ENCODE peak calls at places on chromosomes 12 and 14, in seven cellular contexts. Q is PC-9; G is A549; F is CD8-positive, alpha-beta memory T cell; Y is dorsolateral prefrontal cortex; A is cardiac muscle cell; P is GM12865. K is an unnamed sample.

GRCh38 chr12:41856228-41856627 is 288.4 kb downstream of the GXYLT1 start:
- DNase-seq in Q (no peak), G (no peak), F (no peak), Y (no peak), A (no peak), P (no peak), K (no peak)

GRCh38 chr12:74415633-74416032 is 122.0 kb upstream of the ATXN7L3B start:
- DNase-seq in Q (no peak), G (peak), F (no peak), Y (no peak), A (peak), P (peak), K (no peak)

GRCh38 chr14:90424686-90425255 is 27.9 kb downstream of the CALM1 start:
- DNase-seq in Q (no peak), G (no peak), F (no peak), Y (no peak), A (no peak), P (no peak), K (no peak)

GRCh38 chr12:27575099-27575779 is 51.2 kb downstream of the PPFIBP1 start:
- DNase-seq in Q (no peak), G (no peak), F (no peak), Y (no peak), A (no peak), P (no peak), K (no peak)

GRCh38 chr12:127998936-127999467 is 268.0 kb upstream of the TMEM132C start:
- DNase-seq in Q (no peak), G (no peak), F (no peak), Y (no peak), A (no peak), P (no peak), K (no peak)

GRCh38 chr12:113897406-113897805 is 68.7 kb downstream of the RBM19 start:
- DNase-seq in Q (no peak), G (no peak), F (no peak), Y (no peak), A (no peak), P (no peak), K (no peak)

GRCh38 chr12:123571343-123571813 is 13.0 kb upstream of the TMED2 start:
- DNase-seq in Q (no peak), G (peak), F (no peak), Y (peak), A (peak), P (no peak), K (peak)

GRCh38 chr14:24232645-24233537 is at the start of gene GMPR2:
- DNase-seq in Q (no peak), G (peak), F (no peak), Y (no peak), A (no peak), P (peak), K (peak)

GRCh38 chr12:102740157-102741032 is 176.6 kb downstream of the PAH start:
- DNase-seq in Q (no peak), G (peak), F (no peak), Y (no peak), A (peak), P (peak), K (no peak)

GRCh38 chr12:52415870-52416750 is 10.0 kb upstream of the KRT82 start:
- DNase-seq in Q (peak), G (no peak), F (no peak), Y (no peak), A (no peak), P (no peak), K (no peak)

GRCh38 chr12:80709811-80710726 is 2.6 kb downstream of the MYF6 start:
- DNase-seq in Q (no peak), G (no peak), F (no peak), Y (no peak), A (peak), P (peak), K (no peak)

GRCh38 chr12:128660532-128661215 is 163.1 kb downstream of the SLC15A4 start:
- DNase-seq in Q (no peak), G (no peak), F (no peak), Y (no peak), A (no peak), P (no peak), K (no peak)

GRCh38 chr14:29030121-29030520 is 263.5 kb downstream of the FOXG1 start:
- DNase-seq in Q (no peak), G (no peak), F (no peak), Y (no peak), A (no peak), P (no peak), K (no peak)

GRCh38 chr14:29030970-29031369 is 264.4 kb downstream of the FOXG1 start:
- DNase-seq in Q (no peak), G (no peak), F (no peak), Y (no peak), A (no peak), P (no peak), K (no peak)

GRCh38 chr14:29028973-29029582 is 262.5 kb downstream of the FOXG1 start:
- DNase-seq in Q (no peak), G (no peak), F (no peak), Y (no peak), A (no peak), P (no peak), K (peak)
- H3K4me3 ChIP-seq in Q (no peak), G (no peak), F (no peak), Y (no peak), A (no peak), P (no peak), K (no peak)

GRCh38 chr14:105168979-105169507 is 467 bp upstream of the JAG2 start:
- DNase-seq in Q (no peak), G (peak), F (peak), Y (no peak), A (peak), P (peak), K (peak)

GRCh38 chr14:105168093-105168420 is 519 bp downstream of the JAG2 start:
- DNase-seq in Q (no peak), G (no peak), F (no peak), Y (no peak), A (no peak), P (no peak), K (no peak)

GRCh38 chr14:105171004-105171673 is 2.6 kb upstream of the JAG2 start:
- DNase-seq in Q (no peak), G (no peak), F (no peak), Y (no peak), A (peak), P (no peak), K (no peak)

GRCh38 chr14:105168496-105168978 is at the start of gene JAG2:
- DNase-seq in Q (no peak), G (peak), F (peak), Y (peak), A (peak), P (peak), K (peak)

GRCh38 chr14:105169776-105170655 is 1.4 kb upstream of the JAG2 start:
- DNase-seq in Q (no peak), G (no peak), F (no peak), Y (no peak), A (no peak), P (no peak), K (peak)
- H3K4me3 ChIP-seq in Q (no peak), G (no peak), F (no peak), Y (no peak), A (no peak), P (no peak), K (no peak)

DNA sequence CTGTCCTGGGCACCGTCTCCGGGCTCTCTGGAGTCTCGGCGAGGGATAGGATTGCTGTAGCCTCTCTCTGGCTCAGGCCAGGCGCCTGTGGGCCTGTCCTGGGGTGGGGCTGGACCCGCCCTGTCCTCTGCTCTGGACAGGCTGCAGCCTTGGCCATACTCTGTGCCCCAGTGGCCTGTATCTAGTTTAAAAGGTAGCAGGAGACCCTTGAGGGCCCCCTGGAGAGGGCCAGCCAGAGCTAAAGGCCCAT is 1.8 kb downstream of the KIF26A start:
- DNase-seq in Q (no peak), G (no peak), F (no peak), Y (no peak), A (no peak), P (no peak), K (no peak)
- H3K4me3 ChIP-seq in Q (no peak), G (no peak), F (no peak), Y (no peak), A (peak), P (no peak), K (peak)

GRCh38 chr14:52219488-52220084 is 47.9 kb upstream of the PTGDR start:
- DNase-seq in Q (no peak), G (no peak), F (no peak), Y (no peak), A (no peak), P (no peak), K (no peak)

GRCh38 chr14:52222901-52223300 is 44.6 kb upstream of the PTGDR start:
- DNase-seq in Q (no peak), G (no peak), F (no peak), Y (no peak), A (no peak), P (no peak), K (no peak)

DNA sequence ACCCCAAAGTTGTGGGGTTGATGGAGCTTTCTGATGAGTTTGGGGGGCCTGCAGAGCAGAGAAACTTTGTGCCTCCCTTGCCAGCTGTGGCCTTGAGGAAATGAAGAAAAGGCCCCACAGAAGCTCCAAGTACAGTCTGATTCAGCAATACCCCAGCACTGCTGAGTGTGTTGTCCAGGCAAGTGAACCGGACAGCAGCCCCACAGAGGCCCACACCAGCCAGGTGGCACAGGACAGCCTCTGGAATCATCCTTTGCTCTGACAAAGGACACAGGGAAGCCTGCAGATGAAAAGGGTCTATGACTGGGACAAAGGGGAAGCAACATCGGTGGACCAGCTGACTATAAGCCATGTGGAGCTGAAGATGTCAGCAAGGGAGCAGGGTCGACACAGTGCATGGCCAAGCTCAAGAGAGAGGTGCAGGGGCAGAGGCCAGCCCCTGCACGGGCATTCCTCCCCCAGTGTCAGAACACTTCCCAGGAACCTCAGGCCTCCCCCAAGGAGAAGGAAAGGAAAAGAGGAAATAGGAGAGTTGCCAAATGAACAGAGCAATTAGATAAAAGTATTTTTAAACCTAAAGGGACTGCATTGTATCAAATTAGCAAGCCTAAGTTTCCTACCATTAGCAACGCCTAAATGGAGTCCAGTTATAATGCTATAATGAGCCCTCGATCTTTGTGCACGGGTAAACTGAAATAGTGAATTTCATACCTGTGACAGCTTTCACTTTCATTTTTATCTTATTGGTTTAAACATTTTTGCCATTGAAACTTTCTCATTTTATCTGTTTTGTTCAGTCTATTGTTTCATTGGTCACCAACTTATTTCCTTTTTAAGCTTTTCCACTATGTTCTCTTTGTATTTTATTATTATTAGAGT is 46.3 kb upstream of the PTGDR start:
- DNase-seq in Q (no peak), G (no peak), F (no peak), Y (no peak), A (no peak), P (peak), K (no peak)
- H3K4me3 ChIP-seq in Q (no peak), G (no peak), F (peak), Y (no peak), A (no peak), P (no peak), K (no peak)

DNA sequence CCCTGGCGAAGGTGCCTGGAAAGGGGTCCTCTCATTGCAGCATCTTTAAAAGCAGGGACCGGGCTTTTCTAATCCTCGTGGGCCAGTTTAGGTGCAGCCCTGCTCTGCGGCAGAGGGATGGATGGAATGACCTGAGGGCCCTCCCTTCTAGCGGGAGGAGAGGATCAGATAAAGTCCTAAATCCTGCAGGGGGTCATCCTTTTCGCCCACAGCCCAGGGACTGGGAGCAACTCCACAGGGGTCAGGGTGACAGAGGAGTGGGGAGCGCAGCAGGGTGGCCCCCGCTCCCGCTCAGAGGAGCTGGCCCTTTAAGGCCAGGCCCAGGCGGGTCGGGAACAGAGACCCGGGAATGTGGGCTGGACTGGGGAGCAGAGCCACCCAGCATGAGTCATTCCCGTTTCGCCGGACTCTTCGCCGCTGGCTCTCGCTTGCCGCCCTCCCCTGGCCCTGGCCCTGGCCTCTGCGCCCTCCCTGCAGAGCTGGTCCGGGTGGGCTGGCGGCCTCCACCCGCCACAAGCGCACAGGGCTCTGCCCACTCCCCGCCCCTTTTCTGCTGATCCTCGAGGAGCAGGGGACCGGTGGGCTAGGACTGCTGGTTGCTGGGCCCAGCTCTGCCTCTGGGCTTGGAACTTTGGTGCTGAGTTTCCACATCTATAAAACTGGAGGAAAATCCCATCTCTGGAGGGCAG is 92.9 kb downstream of the NINJ2 start:
- DNase-seq in Q (peak), G (peak), F (no peak), Y (no peak), A (peak), P (no peak), K (peak)
- H3K4me3 ChIP-seq in Q (peak), G (peak), F (peak), Y (peak), A (peak), P (peak), K (peak)

DNA sequence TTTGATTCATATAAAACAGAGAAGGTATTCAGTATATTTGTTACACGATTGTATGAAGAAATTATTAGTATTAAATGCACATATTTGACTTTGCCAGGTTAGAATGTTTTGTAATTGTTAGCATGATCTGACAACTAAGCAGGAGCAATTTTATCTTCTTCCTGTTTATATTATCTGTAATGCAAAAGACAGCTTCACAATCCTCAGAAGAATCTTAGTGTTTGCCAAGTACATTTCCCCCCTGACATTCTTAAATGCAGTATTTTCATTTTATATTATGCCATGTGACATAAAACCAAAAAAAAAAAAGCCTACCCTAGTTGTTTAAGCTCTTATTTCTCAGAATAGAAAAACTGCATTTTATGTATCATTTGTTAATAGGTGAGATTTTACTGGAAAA is 469.4 kb downstream of the FOXG1 start:
- DNase-seq in Q (no peak), G (no peak), F (no peak), Y (no peak), A (no peak), P (no peak), K (no peak)
- H3K4me3 ChIP-seq in Q (no peak), G (no peak), F (no peak), Y (no peak), A (no peak), P (no peak), K (no peak)

GRCh38 chr14:93317836-93318807 is 14.7 kb downstream of the BTBD7 start:
- DNase-seq in Q (peak), G (peak), F (no peak), Y (no peak), A (no peak), P (no peak), K (no peak)
- H3K4me3 ChIP-seq in Q (no peak), G (peak), F (no peak), Y (no peak), A (no peak), P (no peak), K (no peak)

DNA sequence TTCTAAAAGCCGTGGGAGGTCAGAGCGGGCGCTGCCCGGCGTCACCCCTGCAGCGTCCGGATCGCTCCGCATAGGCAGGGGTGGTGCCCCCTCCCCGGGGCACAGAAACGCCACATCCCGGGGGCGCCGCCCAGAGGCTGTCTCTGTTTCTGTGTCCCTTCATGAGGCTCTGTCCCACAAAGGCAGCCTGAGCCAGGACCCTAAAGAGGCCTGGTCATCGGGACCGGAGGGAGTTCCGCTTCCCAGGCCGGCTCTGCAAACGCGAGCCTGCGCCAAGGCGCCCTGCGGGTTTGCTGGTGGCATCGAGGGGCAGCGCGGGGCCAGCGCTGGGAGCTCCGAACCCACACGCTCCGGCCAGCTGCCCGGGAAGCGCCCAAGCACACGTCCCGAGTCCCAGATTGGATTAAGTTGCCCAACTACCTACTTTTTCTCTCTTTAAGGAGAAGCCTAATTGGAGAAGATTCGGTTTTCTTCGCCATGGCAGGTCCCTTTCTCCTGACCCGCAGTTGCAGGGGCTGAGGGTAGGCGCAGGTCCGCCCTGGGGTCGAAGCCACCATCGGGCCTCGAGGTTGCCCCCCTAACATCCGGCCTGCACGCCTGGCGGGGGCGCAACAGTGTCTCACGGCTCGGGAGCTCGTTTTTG is 421.7 kb downstream of the VRK1 start:
- DNase-seq in Q (no peak), G (no peak), F (peak), Y (no peak), A (peak), P (no peak), K (no peak)
- H3K4me3 ChIP-seq in Q (no peak), G (peak), F (peak), Y (peak), A (peak), P (peak), K (peak)

GRCh38 chr14:56170028-56170427 is 51.8 kb downstream of the PELI2 start:
- DNase-seq in Q (no peak), G (no peak), F (no peak), Y (no peak), A (no peak), P (no peak), K (no peak)

GRCh38 chr14:56170877-56171422 is 52.7 kb downstream of the PELI2 start:
- DNase-seq in Q (no peak), G (no peak), F (no peak), Y (no peak), A (no peak), P (no peak), K (no peak)

GRCh38 chr14:56172074-56172473 is 53.9 kb downstream of the PELI2 start:
- DNase-seq in Q (no peak), G (no peak), F (no peak), Y (no peak), A (no peak), P (no peak), K (no peak)

GRCh38 chr14:56173360-56173922 is 55.2 kb downstream of the PELI2 start:
- DNase-seq in Q (no peak), G (no peak), F (no peak), Y (no peak), A (no peak), P (no peak), K (no peak)

DNA sequence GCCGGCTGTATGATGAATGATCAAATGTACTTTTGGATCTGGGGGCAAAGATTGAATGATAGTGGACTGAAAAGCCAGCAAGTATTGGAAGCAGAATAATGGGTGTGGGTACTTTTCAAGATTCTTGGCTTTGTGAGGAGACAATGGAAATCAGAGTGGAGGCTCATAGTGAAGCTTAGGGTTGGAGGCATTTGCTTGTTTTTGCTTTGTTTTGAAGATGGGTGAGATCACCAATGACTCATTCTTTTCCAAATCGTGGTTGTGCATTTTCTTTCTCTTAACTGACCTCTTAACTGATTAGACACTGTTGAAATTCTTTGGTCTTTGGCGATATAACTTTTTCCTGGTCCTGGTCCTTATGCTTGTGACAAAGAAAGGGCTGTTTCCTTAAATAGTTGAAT is 54.4 kb downstream of the PELI2 start:
- DNase-seq in Q (peak), G (no peak), F (no peak), Y (no peak), A (no peak), P (no peak), K (peak)
- H3K4me3 ChIP-seq in Q (no peak), G (no peak), F (no peak), Y (no peak), A (no peak), P (no peak), K (no peak)